ENCODE peak calls at places on chromosome 17, in five cellular contexts. L is lung, D is neuronal stem cell, Q is fibroblast of lung, R is upper lobe of left lung. Y is an unnamed sample. For H3K9me3 and H3K4me1, the result is how much of the 10 kb centered on the place peaks cover.

GRCh38 chr17:50872710-50873424 is 6.7 kb upstream of the TOB1 start:
- DNase-seq in R (peak), D (no peak), L (no peak), Q (peak), Y (peak)

GRCh38 chr17:30969989-30970680 is 704 bp upstream of the RNF135 start:
- DNase-seq in D (no peak), L (no peak), R (peak), Q (no peak), Y (no peak)

GRCh38 chr17:42337442-42337841 is 49.1 kb downstream of the STAT5A start:
- DNase-seq in Q (peak), R (no peak), D (no peak), L (no peak), Y (peak)

GRCh38 chr17:38925263-38925995 is at the start of gene LASP1NB:
- DNase-seq in R (no peak), Q (peak), L (no peak), D (no peak), Y (no peak)

GRCh38 chr17:78883090-78883532 is 19.9 kb downstream of the CEP295NL start:
- DNase-seq in R (peak), L (peak), Q (peak), D (no peak), Y (no peak)

GRCh38 chr17:2954898-2955445 is 108.4 kb downstream of the OR1D5 start:
- DNase-seq in R (peak), D (no peak), L (no peak), Q (peak), Y (no peak)

GRCh38 chr17:43745541-43745940 is 13.1 kb downstream of the SOST start:
- DNase-seq in Q (no peak), L (no peak), D (no peak), R (no peak), Y (no peak)

GRCh38 chr17:14559720-14560119 is 258.8 kb downstream of the HS3ST3B1 start:
- DNase-seq in D (no peak), Q (no peak), L (no peak), R (no peak), Y (no peak)

GRCh38 chr17:50052241-50052788 is 3.6 kb upstream of the ITGA3 start:
- DNase-seq in L (no peak), D (no peak), Q (no peak), R (no peak), Y (no peak)

GRCh38 chr17:34579017-34579946 is at the start of gene TMEM132E:
- DNase-seq in L (peak), Q (peak), D (peak), R (peak), Y (no peak)

GRCh38 chr17:58468944-58469343 is 19.3 kb downstream of the HSF5 start:
- DNase-seq in D (no peak), R (no peak), L (no peak), Q (no peak), Y (no peak)

GRCh38 chr17:70100983-70101382 is 26.0 kb downstream of the KCNJ16 start:
- DNase-seq in R (no peak), L (no peak), D (no peak), Q (no peak), Y (no peak)

DNA sequence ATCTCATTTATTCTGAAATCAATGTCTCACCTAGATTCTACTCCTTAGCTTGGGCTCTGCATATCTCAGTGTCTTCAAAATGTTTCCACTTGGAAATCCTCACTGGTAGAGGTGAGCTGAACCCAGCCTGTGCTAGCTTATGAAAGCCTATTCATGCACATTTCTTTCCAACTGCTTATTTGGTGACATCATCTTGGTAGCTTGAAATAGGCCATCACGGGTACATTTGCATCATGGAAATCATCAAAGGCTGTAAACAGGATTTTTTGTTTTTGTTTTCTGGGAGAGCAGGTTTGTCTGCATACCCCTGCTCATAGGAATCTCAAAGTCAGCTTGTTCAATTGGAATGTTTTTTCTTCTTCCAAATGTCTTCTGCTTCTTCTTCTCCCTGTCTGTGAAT is 130.8 kb downstream of the KCNJ18 start:
- DNase-seq in R (no peak), D (no peak), Q (no peak), L (no peak), Y (no peak)
- H3K9me3 ChIP-seq in R (under half), D (under half), Q (under half), L (under half), Y (under half)

GRCh38 chr17:60098578-60098977 is 19.9 kb upstream of the HEATR6 start:
- DNase-seq in Q (no peak), R (no peak), D (no peak), L (no peak), Y (no peak)
- H3K4me1 ChIP-seq in Q (under half), R (under half), D (under half), L (under half), Y (under half)

GRCh38 chr17:16623282-16623681 is 30.4 kb downstream of the ZNF624 start:
- DNase-seq in Q (no peak), L (no peak), R (no peak), D (no peak), Y (no peak)

GRCh38 chr17:16622540-16623277 is 30.9 kb downstream of the ZNF624 start:
- DNase-seq in D (no peak), Q (no peak), L (no peak), R (no peak), Y (no peak)

DNA sequence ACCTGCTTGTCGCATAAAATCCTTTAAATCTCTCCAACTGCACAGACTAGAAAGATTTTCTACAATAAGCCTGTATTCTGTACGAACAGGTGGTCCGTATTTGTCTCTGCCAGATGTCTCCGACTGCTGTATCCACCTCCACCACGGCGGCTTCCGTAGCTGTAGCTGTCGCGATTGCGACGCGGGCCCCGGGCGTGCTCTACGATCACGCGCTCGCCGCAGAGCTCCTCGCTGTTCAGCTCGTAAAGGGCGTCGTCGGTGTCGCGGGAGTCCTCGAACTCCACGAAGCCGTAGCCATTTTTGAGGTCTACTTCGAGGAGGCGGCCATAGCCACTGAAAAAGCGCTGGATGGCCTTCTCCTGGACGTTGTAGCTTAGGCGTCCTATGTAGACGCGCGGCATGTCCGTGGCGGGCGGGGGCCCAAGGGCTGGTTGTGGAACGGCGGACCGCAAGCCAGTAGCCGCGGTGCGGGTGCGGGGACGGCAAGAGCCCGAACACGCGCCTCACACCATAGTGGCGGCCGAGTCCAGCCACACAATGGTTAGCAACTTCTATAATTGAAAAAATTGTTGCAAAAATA is 36.1 kb downstream of the ZNF624 start:
- DNase-seq in D (no peak), L (no peak), R (no peak), Q (no peak), Y (no peak)
- H3K9me3 ChIP-seq in D (under half), L (under half), R (half or more), Q (under half), Y (under half)

GRCh38 chr17:1398900-1399299 is 1.1 kb downstream of the YWHAE start:
- DNase-seq in L (no peak), D (no peak), Q (peak), R (peak), Y (no peak)
- H3K4me1 ChIP-seq in L (under half), D (under half), Q (under half), R (half or more), Y (under half)

DNA sequence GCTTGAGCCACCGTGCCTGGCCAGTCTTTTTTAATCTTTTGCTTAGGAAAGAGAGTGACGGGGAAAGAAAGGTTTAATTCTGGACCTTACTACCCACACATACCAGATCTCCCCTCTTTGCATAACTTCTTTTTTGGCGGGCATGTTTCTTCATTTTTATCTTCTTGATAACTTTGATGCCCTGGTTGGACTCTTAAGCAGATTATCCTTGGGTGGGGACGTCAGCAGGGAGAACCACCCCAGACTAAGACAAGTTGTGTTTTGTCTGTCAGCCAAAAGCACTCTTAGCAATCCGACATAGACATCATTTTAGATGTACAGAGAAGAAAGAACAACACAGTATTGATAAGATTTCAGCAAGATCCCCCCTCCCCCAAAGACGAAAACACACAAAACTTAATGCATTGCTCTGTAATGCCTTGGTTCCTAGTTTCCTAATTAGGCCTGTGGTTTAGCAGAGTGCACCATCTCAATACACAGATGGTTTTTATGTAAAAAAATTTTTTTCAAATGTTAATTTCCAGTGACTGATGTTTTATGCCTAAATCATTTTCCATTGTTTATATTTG is 99.9 kb downstream of the MSI2 start:
- DNase-seq in D (no peak), Q (no peak), L (no peak), R (no peak), Y (no peak)
- H3K9me3 ChIP-seq in D (under half), Q (under half), L (under half), R (under half), Y (under half)

GRCh38 chr17:39975801-39976200 is 4.8 kb upstream of the PSMD3 start:
- DNase-seq in R (no peak), D (no peak), Q (no peak), L (no peak), Y (no peak)
- H3K4me1 ChIP-seq in R (under half), D (under half), Q (under half), L (under half), Y (under half)

DNA sequence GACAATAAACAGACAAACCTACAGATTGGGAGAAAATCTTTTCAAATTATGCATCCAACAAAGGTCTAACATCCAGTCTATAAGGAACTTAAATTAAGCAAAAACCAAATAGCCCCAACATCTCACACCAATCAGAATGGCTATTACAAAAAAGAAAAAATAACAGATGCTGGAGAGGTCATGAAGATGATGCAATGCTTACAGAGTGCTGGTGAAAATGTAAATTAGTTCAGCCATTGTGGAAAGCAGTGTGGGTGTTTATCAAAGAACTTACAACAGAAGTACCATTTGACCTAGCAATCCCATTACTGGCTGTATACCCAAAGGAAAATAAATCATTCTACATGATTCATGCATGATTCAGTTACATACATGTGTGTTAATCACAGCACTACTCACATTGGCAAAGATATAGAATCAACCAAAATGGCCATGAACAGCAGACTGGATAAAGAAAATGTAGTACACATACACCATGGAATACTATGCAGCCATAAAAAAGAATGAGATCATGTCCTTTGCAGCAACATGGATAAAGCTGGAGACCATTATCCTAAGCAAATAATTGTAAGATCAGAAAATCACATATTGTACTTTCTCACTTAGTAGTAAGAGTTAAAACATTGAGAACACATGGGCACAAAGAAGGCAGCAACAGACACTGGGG is 223.9 kb upstream of the WSB1 start:
- DNase-seq in Q (no peak), L (no peak), D (no peak), R (no peak), Y (no peak)
- H3K9me3 ChIP-seq in Q (under half), L (under half), D (under half), R (under half), Y (under half)

Y was measured in effector memory CD4-positive, alpha-beta T cell.